ENCODE peak calls at places on chromosomes 16 and 17, in six cellular contexts. S is GM23248, L is GM23338, U is OCI-LY7, J is neural progenitor cell, V is hepatocyte. M is an unnamed sample.

GRCh38 chr17:66612993-66613392 is 221.9 kb upstream of the CACNG5 start:
- DNase-seq in L (no peak), U (no peak), J (no peak), V (no peak), S (no peak), M (no peak)

GRCh38 chr16:68377667-68378420 is 67.0 kb downstream of the PRMT7 start:
- DNase-seq in V (no peak), U (no peak), S (no peak), L (no peak), J (peak), M (no peak)

GRCh38 chr17:82300707-82301270 is 16.6 kb downstream of the CD7 start:
- DNase-seq in S (peak), V (peak), J (peak), U (peak), L (peak), M (peak)

GRCh38 chr17:67055811-67056745 is 11.7 kb downstream of the CACNG1 start:
- DNase-seq in L (no peak), U (peak), S (no peak), J (no peak), V (no peak), M (no peak)

GRCh38 chr17:82238562-82239201 is 9.8 kb downstream of the SLC16A3 start:
- DNase-seq in S (peak), V (peak), J (no peak), U (no peak), L (no peak), M (peak)

GRCh38 chr17:66549312-66549705 is 246.9 kb downstream of the PRKCA start:
- DNase-seq in S (peak), U (no peak), L (peak), J (no peak), V (no peak), M (peak)

GRCh38 chr16:11670171-11671131 is 2.2 kb downstream of the SNN start:
- DNase-seq in U (no peak), V (no peak), L (no peak), S (peak), J (no peak), M (no peak)

GRCh38 chr16:30009990-30010816 is 624 bp downstream of the DOC2A start:
- DNase-seq in L (peak), S (no peak), J (no peak), U (no peak), V (no peak), M (no peak)

GRCh38 chr17:68197997-68198930 is 49.6 kb upstream of the AMZ2 start:
- DNase-seq in V (peak), J (peak), U (no peak), S (no peak), L (peak), M (peak)

GRCh38 chr16:57304169-57305061 is 19.9 kb upstream of the PLLP start:
- DNase-seq in U (no peak), S (peak), V (peak), L (no peak), J (no peak), M (peak)

GRCh38 chr17:37813753-37814152 is 68.9 kb upstream of the HNF1B start:
- DNase-seq in U (no peak), J (no peak), V (no peak), L (peak), S (peak), M (no peak)

GRCh38 chr17:56316604-56317003 is 163.3 kb downstream of the ANKFN1 start:
- DNase-seq in U (no peak), V (no peak), L (no peak), S (no peak), J (no peak), M (no peak)

GRCh38 chr16:54817432-54817831 is 113.2 kb upstream of the IRX5 start:
- DNase-seq in J (peak), L (peak), S (peak), V (no peak), U (peak), M (peak)

GRCh38 chr16:89586853-89587252 is 11.3 kb downstream of the CPNE7 start:
- DNase-seq in L (no peak), S (peak), V (no peak), U (no peak), J (no peak), M (no peak)

GRCh38 chr17:34579017-34579946 is at the start of gene TMEM132E:
- DNase-seq in S (peak), U (no peak), V (peak), J (peak), L (peak), M (no peak)

GRCh38 chr16:81319221-81319912 is 4.6 kb downstream of the GAN start:
- DNase-seq in L (no peak), U (no peak), V (peak), S (peak), J (no peak), M (peak)

GRCh38 chr16:72997141-72997542 is 50.8 kb downstream of the ZFHX3 start:
- DNase-seq in S (peak), U (no peak), V (peak), J (no peak), L (no peak), M (peak)

GRCh38 chr17:17874478-17874877 is 37.7 kb upstream of the SREBF1 start:
- DNase-seq in L (no peak), S (peak), U (no peak), J (no peak), V (no peak), M (peak)

GRCh38 chr17:73553311-73553710 is 90.9 kb downstream of the SDK2 start:
- DNase-seq in S (no peak), V (no peak), J (no peak), L (no peak), U (no peak), M (peak)

GRCh38 chr16:2497116-2497630 is 16.6 kb upstream of the ATP6V0C start:
- DNase-seq in S (peak), L (no peak), U (no peak), J (no peak), V (no peak), M (no peak)

GRCh38 chr17:68200689-68201424 is 47.0 kb upstream of the AMZ2 start:
- DNase-seq in V (peak), U (peak), J (peak), S (peak), L (peak), M (peak)

GRCh38 chr17:66347661-66348604 is 45.5 kb downstream of the PRKCA start:
- DNase-seq in L (no peak), U (no peak), J (no peak), V (peak), S (peak), M (peak)

GRCh38 chr16:27434141-27435051 is 32.4 kb downstream of the IL21R start:
- DNase-seq in J (no peak), V (no peak), L (no peak), U (no peak), S (no peak), M (no peak)

GRCh38 chr16:23145608-23146007 is 3.6 kb downstream of the USP31 start:
- DNase-seq in L (peak), U (no peak), S (peak), J (no peak), V (no peak), M (peak)

GRCh38 chr17:51461578-51462004 is 201.2 kb downstream of the UTP18 start:
- DNase-seq in J (peak), L (peak), V (peak), U (peak), S (peak), M (peak)

GRCh38 chr17:55005520-55005919 is 37.0 kb downstream of the STXBP4 start:
- DNase-seq in S (peak), U (peak), V (peak), J (peak), L (peak), M (peak)

GRCh38 chr17:30788918-30789317 is 35.6 kb downstream of the CRLF3 start:
- DNase-seq in J (no peak), U (no peak), L (peak), V (no peak), S (peak), M (no peak)

GRCh38 chr17:79946352-79947231 is 89.1 kb downstream of the TBC1D16 start:
- DNase-seq in L (no peak), V (no peak), U (no peak), J (no peak), S (no peak), M (no peak)

GRCh38 chr16:30737794-30738648 is 10.2 kb upstream of the PHKG2 start:
- DNase-seq in U (no peak), S (no peak), V (no peak), J (no peak), L (no peak), M (no peak)

GRCh38 chr16:53346-54236 is at the start of the genes POLR3K and SNRNP25:
- DNase-seq in L (peak), U (peak), V (peak), J (peak), S (peak), M (peak)

GRCh38 chr16:81900014-81900413 is 111.3 kb downstream of the SDR42E1 start:
- DNase-seq in S (no peak), U (no peak), V (no peak), L (no peak), J (no peak), M (no peak)

GRCh38 chr17:42414782-42415409 is 8.2 kb downstream of the CAVIN1 start:
- DNase-seq in L (no peak), U (peak), J (no peak), V (no peak), S (no peak), M (no peak)

GRCh38 chr16:57643902-57644301 is 15.5 kb downstream of the ADGRG1 start:
- DNase-seq in V (no peak), L (no peak), J (no peak), S (no peak), U (no peak), M (no peak)

GRCh38 chr16:8962393-8963009 is 1.2 kb downstream of the USP7 start:
- DNase-seq in S (peak), L (peak), V (peak), J (peak), U (peak), M (peak)

DNA sequence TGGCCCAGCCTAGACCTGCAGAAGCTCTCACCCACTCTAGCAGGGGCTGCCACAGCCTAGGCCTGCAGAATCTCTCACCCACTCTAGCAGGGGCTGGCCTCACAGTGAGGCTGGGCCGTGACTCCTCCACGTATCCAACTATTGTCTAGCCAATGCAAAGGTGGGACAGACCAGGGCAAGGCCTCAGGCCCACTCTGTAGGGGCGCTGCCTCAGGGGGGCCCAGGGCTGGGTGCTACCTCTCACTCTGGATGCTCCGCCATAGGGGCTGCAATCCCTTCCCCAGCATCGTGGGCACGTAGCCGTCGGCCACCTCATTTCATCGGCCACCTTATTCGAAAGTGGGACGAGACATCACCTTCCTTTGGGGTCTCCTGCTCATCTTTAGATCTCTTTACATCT is 51.7 kb downstream of the RPH3AL start:
- DNase-seq in V (no peak), U (no peak), J (no peak), S (no peak), L (no peak), M (no peak)
- TF ChIP-seq EZH2phosphoT487 in V (no peak), U (no peak), J (no peak), S (no peak), L (no peak), M (no peak)

GRCh38 chr16:77467929-77468328 is 33.1 kb upstream of the ADAMTS18 start:
- DNase-seq in V (no peak), L (no peak), J (no peak), U (no peak), S (no peak), M (no peak)
- TF ChIP-seq EZH2phosphoT487 in V (no peak), L (no peak), J (peak), U (no peak), S (no peak), M (no peak)

DNA sequence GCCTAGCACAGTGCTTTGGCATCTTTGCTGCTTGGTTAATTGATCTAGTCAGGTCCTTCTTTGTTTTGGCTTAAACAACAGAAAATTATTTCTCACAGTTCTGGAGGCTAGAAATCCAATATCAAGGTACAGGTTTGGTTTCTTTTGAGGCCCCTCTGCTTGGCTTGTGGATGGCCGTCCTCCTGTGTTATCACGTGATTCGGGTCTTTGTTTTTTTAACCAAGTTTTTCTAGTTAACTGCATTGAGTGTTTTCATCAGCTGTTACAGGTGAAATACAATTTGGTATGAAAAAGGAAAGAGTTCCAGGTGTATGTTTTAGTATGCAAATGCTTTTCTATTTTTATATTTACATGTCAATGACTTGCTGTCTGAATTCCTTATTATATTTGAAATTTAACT is 2.8 kb downstream of the NLK start:
- DNase-seq in S (no peak), L (peak), J (no peak), U (peak), V (no peak), M (no peak)
- TF ChIP-seq EZH2phosphoT487 in S (no peak), L (no peak), J (no peak), U (no peak), V (no peak), M (no peak)

DNA sequence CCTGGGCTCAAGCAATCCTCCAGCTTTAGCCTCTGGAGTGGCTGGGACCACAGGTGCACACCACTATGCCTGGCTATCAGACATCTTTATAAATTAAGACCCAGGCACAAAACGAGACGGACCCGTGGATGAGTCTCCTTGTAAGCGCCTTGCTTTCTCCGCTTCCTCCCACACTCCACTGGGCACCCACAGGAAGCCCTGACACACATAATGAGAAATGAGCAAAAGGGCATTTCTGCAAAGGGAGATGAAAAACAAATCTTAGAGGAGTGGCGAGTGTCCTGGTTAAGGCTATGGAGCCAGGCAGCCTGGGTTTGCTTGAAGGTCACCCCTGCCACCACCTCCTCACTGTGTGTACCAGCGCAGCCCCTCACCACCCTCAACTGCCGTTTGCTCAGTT is 56.3 kb downstream of the XYLT1 start:
- DNase-seq in U (peak), V (no peak), S (no peak), J (no peak), L (no peak), M (no peak)
- TF ChIP-seq EZH2phosphoT487 in U (no peak), V (no peak), S (no peak), J (no peak), L (no peak), M (no peak)

GRCh38 chr17:14351493-14351892 is 50.6 kb downstream of the HS3ST3B1 start:
- DNase-seq in J (no peak), V (no peak), L (no peak), U (peak), S (no peak), M (no peak)
- TF ChIP-seq EZH2phosphoT487 in J (no peak), V (no peak), L (no peak), U (no peak), S (no peak), M (no peak)

GRCh38 chr16:19213885-19214284 is 45.8 kb downstream of the SYT17 start:
- DNase-seq in V (no peak), U (peak), L (no peak), S (no peak), J (no peak), M (no peak)
- TF ChIP-seq EZH2phosphoT487 in V (no peak), U (no peak), L (no peak), S (no peak), J (no peak), M (no peak)

DNA sequence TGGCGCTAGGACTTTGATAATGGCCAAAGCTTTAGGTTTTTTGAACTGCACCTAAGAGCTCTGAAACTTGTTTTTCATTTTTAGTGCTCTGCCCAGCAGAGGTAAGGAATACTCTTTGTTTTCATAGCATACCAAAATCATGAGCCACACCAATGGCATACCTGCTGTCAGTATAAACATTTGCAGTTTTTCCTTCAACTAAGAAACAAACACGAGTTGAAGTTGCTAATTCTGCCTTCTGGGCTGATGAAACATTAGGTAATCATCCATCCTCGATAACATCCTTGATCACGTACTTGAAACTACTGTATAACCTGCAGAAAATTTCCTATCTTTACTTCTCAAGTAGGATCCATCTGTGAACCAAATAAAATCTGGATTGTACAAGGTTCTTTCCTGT is 20.6 kb upstream of the B4GALNT2 start:
- DNase-seq in S (no peak), V (no peak), L (no peak), J (no peak), U (no peak), M (peak)
- TF ChIP-seq EZH2phosphoT487 in S (no peak), V (no peak), L (no peak), J (no peak), U (no peak), M (no peak)

DNA sequence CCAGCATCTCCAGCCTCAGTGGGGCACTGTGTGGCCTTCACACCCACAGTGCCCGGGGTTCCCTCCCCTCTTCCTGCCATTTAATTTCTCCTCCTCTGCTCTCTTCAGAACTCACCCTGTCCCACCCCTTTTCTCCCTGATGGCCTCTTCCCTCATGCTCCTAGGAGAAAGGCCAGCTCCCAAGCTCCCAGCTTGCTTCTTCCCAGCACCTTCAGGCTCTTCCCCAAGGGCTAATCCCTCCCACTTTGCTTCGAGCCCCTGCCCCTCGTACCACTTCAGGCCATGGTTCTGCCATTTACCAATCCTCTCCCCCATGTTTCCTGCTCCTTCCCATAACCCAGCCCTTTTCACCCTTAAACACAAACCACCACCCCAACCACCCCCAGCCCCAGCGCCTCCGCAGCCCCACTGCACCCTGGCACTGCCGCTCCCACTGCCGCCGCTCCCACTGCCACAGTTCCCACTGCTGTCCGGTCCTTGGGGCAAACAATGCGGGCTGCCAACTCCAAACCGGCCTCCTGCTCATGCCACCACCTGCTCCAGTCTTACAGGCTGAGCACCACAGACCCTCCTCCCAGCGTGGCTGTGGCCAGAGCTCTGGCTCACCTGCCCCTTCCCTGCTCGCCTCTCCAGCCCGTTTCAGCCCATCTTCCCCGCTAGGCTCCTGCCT is 28.6 kb downstream of the ADAM11 start:
- DNase-seq in J (no peak), L (no peak), S (no peak), V (no peak), U (no peak), M (no peak)
- TF ChIP-seq EZH2phosphoT487 in J (no peak), L (no peak), S (no peak), V (no peak), U (no peak), M (no peak)

GRCh38 chr16:78994135-78994534 is 606.4 kb downstream of the MAF start:
- DNase-seq in U (no peak), J (no peak), L (no peak), V (no peak), S (no peak), M (no peak)

GRCh38 chr16:79001156-79001997 is 599.2 kb downstream of the MAF start:
- DNase-seq in V (peak), L (peak), S (no peak), U (no peak), J (peak), M (no peak)

GRCh38 chr16:78995441-78995840 is 605.1 kb downstream of the MAF start:
- DNase-seq in U (no peak), L (no peak), J (no peak), V (no peak), S (no peak), M (no peak)

GRCh38 chr16:78993342-78993741 is 607.2 kb downstream of the MAF start:
- DNase-seq in L (no peak), J (no peak), S (no peak), U (no peak), V (peak), M (no peak)

DNA sequence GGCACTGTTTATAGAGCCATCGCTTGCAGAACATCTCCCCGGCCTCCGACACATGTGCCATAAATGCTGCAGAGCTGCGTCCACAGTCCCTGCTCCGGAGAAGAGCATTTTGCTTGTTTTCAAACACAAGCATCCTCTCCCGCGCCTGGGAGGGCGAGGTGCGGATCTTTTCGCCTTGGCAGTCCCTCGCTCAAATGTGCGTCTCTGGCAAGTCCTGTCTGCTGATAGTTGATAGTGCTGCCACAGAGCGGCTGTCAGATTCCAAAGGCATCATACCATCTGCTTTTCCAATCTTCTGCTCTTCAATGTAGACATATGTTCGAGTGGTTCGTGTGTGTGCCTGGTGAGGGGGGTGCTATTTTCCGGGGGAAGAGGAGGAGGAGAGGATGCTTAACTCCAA is 603.7 kb downstream of the MAF start:
- DNase-seq in U (no peak), L (no peak), S (no peak), J (no peak), V (no peak), M (no peak)
- TF ChIP-seq EZH2phosphoT487 in U (no peak), L (no peak), S (no peak), J (no peak), V (no peak), M (no peak)

GRCh38 chr16:51393381-51394005 is 242.4 kb upstream of the SALL1 start:
- DNase-seq in V (no peak), S (peak), L (no peak), U (no peak), J (no peak), M (peak)
- TF ChIP-seq EZH2phosphoT487 in V (no peak), S (no peak), L (no peak), U (no peak), J (no peak), M (no peak)